ENCODE peak calls at places on chromosomes 2 and 18, in five cellular contexts. S, W, V, O and X are unnamed samples.

GRCh38 chr2:55585451-55586079 is 31.9 kb downstream of the PPP4R3B start:
- DNase-seq in S (no peak), W (peak), V (peak), O (no peak), X (no peak)

GRCh38 chr2:112762276-112762675 is 2.1 kb downstream of the CKAP2L start:
- DNase-seq in S (no peak), W (no peak), V (no peak), O (no peak), X (no peak)

GRCh38 chr2:219645631-219646527 is 18.4 kb downstream of the SLC4A3 start:
- DNase-seq in S (peak), W (peak), V (peak), O (no peak), X (peak)

GRCh38 chr18:73766915-73767314 is 380.7 kb downstream of the FBXO15 start:
- DNase-seq in S (no peak), W (no peak), V (no peak), O (no peak), X (no peak)

GRCh38 chr2:40436093-40436475 is 15.8 kb downstream of the SLC8A1 start:
- DNase-seq in S (peak), W (no peak), V (no peak), O (no peak), X (no peak)

GRCh38 chr18:29418136-29418535 is 1241.2 kb upstream of the CDH2 start:
- DNase-seq in S (peak), W (no peak), V (no peak), O (no peak), X (peak)

GRCh38 chr2:38406597-38407110 is 29.6 kb upstream of the ATL2 start:
- DNase-seq in S (no peak), W (peak), V (no peak), O (peak), X (no peak)

GRCh38 chr2:85524567-85524923 is 14.4 kb upstream of the MAT2A start:
- DNase-seq in S (no peak), W (peak), V (no peak), O (no peak), X (no peak)

GRCh38 chr2:105103481-105103880 is 65.6 kb downstream of the MRPS9 start:
- DNase-seq in S (no peak), W (no peak), V (no peak), O (no peak), X (no peak)

GRCh38 chr2:95667480-95667879 is 75.7 kb downstream of the TRIM43 start:
- DNase-seq in S (no peak), W (no peak), V (no peak), O (peak), X (no peak)

GRCh38 chr2:239303711-239304532 is 96.9 kb downstream of the HDAC4 start:
- DNase-seq in S (no peak), W (no peak), V (no peak), O (no peak), X (no peak)

GRCh38 chr18:22314406-22314805 is 103.3 kb downstream of the CTAGE1 start:
- DNase-seq in S (peak), W (peak), V (no peak), O (peak), X (no peak)

GRCh38 chr18:25516121-25516520 is 164.2 kb upstream of the ZNF521 start:
- DNase-seq in S (no peak), W (no peak), V (peak), O (no peak), X (no peak)

GRCh38 chr2:1617425-1618021 is 126.8 kb downstream of the PXDN start:
- DNase-seq in S (no peak), W (peak), V (no peak), O (peak), X (no peak)